ENCODE peak calls at places on chromosomes 1 and 21, in four cellular contexts. N is endothelial cell of umbilical vein, K is H1, G is K562. V is an unnamed sample. For H3K36me3, the result is how much of the 10 kb centered on the place peaks cover.

GRCh38 chr1:17438977-17439249 is 564 bp downstream of the RCC2 start:
- DNase-seq in N (no peak), K (no peak), G (no peak), V (no peak)

GRCh38 chr1:63795455-63795854 is 21.6 kb downstream of the ROR1 start:
- DNase-seq in N (no peak), K (no peak), G (no peak), V (no peak)

GRCh38 chr1:108609483-108610066 is 49.7 kb downstream of the EEIG2 start:
- DNase-seq in N (no peak), K (no peak), G (no peak), V (no peak)

GRCh38 chr1:92380867-92381266 is 82.0 kb downstream of the RPAP2 start:
- DNase-seq in N (no peak), K (no peak), G (no peak), V (no peak)

GRCh38 chr1:165306543-165307434 is 49.7 kb downstream of the LMX1A start:
- DNase-seq in N (no peak), K (no peak), G (no peak), V (no peak)

GRCh38 chr1:17465186-17465585 is 25.7 kb upstream of the RCC2 start:
- DNase-seq in N (no peak), K (no peak), G (no peak), V (no peak)

GRCh38 chr1:30271401-30272287 is 451.7 kb downstream of the MATN1 start:
- DNase-seq in N (no peak), K (no peak), G (no peak), V (no peak)

GRCh38 chr1:36705629-36706028 is 222.9 kb upstream of the CSF3R start:
- DNase-seq in N (no peak), K (no peak), G (peak), V (no peak)

GRCh38 chr1:25541889-25542658 is 1.3 kb upstream of the LDLRAP1 start:
- DNase-seq in N (no peak), K (no peak), G (no peak), V (no peak)

GRCh38 chr1:23824711-23825075 is 536 bp downstream of the HMGCL start:
- DNase-seq in N (no peak), K (no peak), G (no peak), V (peak)

GRCh38 chr1:244050835-244051444 is at the start of gene ZBTB18:
- DNase-seq in N (peak), K (no peak), G (no peak), V (no peak)

GRCh38 chr1:54861070-54861761 is 25.8 kb downstream of the DHCR24 start:
- DNase-seq in N (no peak), K (no peak), G (peak), V (peak)

GRCh38 chr1:68147534-68147933 is 84.8 kb downstream of the WLS start:
- DNase-seq in N (no peak), K (no peak), G (no peak), V (no peak)

GRCh38 chr1:174171078-174171477 is 11.8 kb downstream of the RABGAP1L start:
- DNase-seq in N (no peak), K (no peak), G (no peak), V (no peak)

GRCh38 chr1:16260814-16261213 is 23.8 kb upstream of the CPLANE2 start:
- DNase-seq in N (no peak), K (no peak), G (no peak), V (no peak)

GRCh38 chr21:45901061-45901690 is 80.4 kb upstream of the COL6A1 start:
- DNase-seq in N (no peak), K (no peak), G (no peak), V (no peak)

GRCh38 chr1:229410692-229411433 is 23.0 kb downstream of the ACTA1 start:
- DNase-seq in N (no peak), K (no peak), G (peak), V (no peak)

GRCh38 chr21:33824156-33824941 is 91.3 kb downstream of the ATP5PO start:
- DNase-seq in N (no peak), K (no peak), G (no peak), V (no peak)

GRCh38 chr1:24996983-24997893 is 67.2 kb upstream of the RUNX3 start:
- DNase-seq in N (no peak), K (no peak), G (no peak), V (no peak)

GRCh38 chr1:56904706-56905105 is 50.1 kb downstream of the C8A start:
- DNase-seq in N (no peak), K (no peak), G (no peak), V (no peak)

GRCh38 chr1:215459136-215459535 is 108.0 kb upstream of the KCTD3 start:
- DNase-seq in N (no peak), K (no peak), G (no peak), V (no peak)

GRCh38 chr1:38021969-38022368 is 9.4 kb downstream of the UTP11 start:
- DNase-seq in N (no peak), K (no peak), G (no peak), V (no peak)

GRCh38 chr1:33866286-33866685 is 2.4 kb downstream of the HMGB4 start:
- DNase-seq in N (no peak), K (no peak), G (no peak), V (no peak)

GRCh38 chr1:6385673-6386191 is 7.8 kb downstream of the ACOT7 start:
- DNase-seq in N (peak), K (peak), G (no peak), V (no peak)

GRCh38 chr1:224879404-224879803 is 50.1 kb upstream of the DNAH14 start:
- DNase-seq in N (no peak), K (no peak), G (no peak), V (no peak)

GRCh38 chr21:45990741-45991605 is 9.4 kb downstream of the COL6A1 start:
- DNase-seq in N (no peak), K (no peak), G (no peak), V (no peak)

GRCh38 chr1:176843352-176844297 is 320.9 kb downstream of the ASTN1 start:
- DNase-seq in N (no peak), K (no peak), G (peak), V (peak)

GRCh38 chr1:3553166-3553939 is 58.0 kb downstream of the MEGF6 start:
- DNase-seq in N (no peak), K (no peak), G (no peak), V (no peak)

GRCh38 chr21:46052703-46053651 is 44.9 kb upstream of the COL6A2 start:
- DNase-seq in N (no peak), K (no peak), G (no peak), V (no peak)

GRCh38 chr1:41492341-41492848 is 7.9 kb upstream of the EDN2 start:
- DNase-seq in N (peak), K (peak), G (peak), V (no peak)

GRCh38 chr1:34708106-34708505 is 46.7 kb upstream of the GJB5 start:
- DNase-seq in N (no peak), K (no peak), G (no peak), V (no peak)

GRCh38 chr1:202810615-202811295 is at the start of gene PCAT6:
- DNase-seq in N (peak), K (peak), G (peak), V (peak)

GRCh38 chr1:233294991-233295774 is at the start of gene PCNX2:
- DNase-seq in N (peak), K (peak), G (peak), V (no peak)

GRCh38 chr1:28553229-28553930 is 495 bp downstream of the TRNAU1AP start:
- DNase-seq in N (no peak), K (no peak), G (peak), V (no peak)

GRCh38 chr1:227369102-227369760 is 50.9 kb upstream of the CDC42BPA start:
- DNase-seq in N (no peak), K (no peak), G (peak), V (no peak)

GRCh38 chr1:222061711-222062359 is 319.9 kb upstream of the DUSP10 start:
- DNase-seq in N (no peak), K (no peak), G (no peak), V (peak)

GRCh38 chr1:25641329-25641725 is 24.7 kb downstream of the MAN1C1 start:
- DNase-seq in N (no peak), K (no peak), G (no peak), V (no peak)

GRCh38 chr1:210332719-210333398 is 4.2 kb downstream of the HHAT start:
- DNase-seq in N (no peak), K (no peak), G (no peak), V (no peak)

GRCh38 chr1:170027760-170028159 is 46.7 kb downstream of the KIFAP3 start:
- DNase-seq in N (no peak), K (no peak), G (no peak), V (no peak)

GRCh38 chr1:154729031-154729442 is 121.1 kb upstream of the ADAR start:
- DNase-seq in N (peak), K (no peak), G (peak), V (peak)

GRCh38 chr1:154730986-154731489 is 123.1 kb upstream of the ADAR start:
- DNase-seq in N (peak), K (no peak), G (no peak), V (no peak)

GRCh38 chr1:154727409-154727808 is 119.4 kb upstream of the ADAR start:
- DNase-seq in N (no peak), K (no peak), G (no peak), V (no peak)

GRCh38 chr1:154730251-154730650 is 122.3 kb upstream of the ADAR start:
- DNase-seq in N (peak), K (no peak), G (no peak), V (no peak)

GRCh38 chr1:154729598-154729997 is 121.6 kb upstream of the ADAR start:
- DNase-seq in N (no peak), K (no peak), G (no peak), V (no peak)
- H3K36me3 ChIP-seq in N (under half), K (under half), G (under half), V (under half)

GRCh38 chr1:5235355-5235899 is 581.0 kb downstream of the AJAP1 start:
- DNase-seq in N (no peak), K (no peak), G (no peak), V (no peak)
- TF ChIP-seq JUN in N (no peak), K (no peak), G (no peak), V (no peak)

GRCh38 chr1:93661829-93662474 is 19.7 kb downstream of the BCAR3 start:
- DNase-seq in N (peak), K (no peak), G (peak), V (no peak)

GRCh38 chr1:93663191-93663614 is 18.4 kb downstream of the BCAR3 start:
- DNase-seq in N (no peak), K (no peak), G (no peak), V (peak)

GRCh38 chr1:93658188-93658587 is 23.4 kb downstream of the BCAR3 start:
- DNase-seq in N (no peak), K (no peak), G (no peak), V (no peak)

GRCh38 chr1:93662481-93663190 is 19.0 kb downstream of the BCAR3 start:
- DNase-seq in N (no peak), K (no peak), G (no peak), V (no peak)

DNA sequence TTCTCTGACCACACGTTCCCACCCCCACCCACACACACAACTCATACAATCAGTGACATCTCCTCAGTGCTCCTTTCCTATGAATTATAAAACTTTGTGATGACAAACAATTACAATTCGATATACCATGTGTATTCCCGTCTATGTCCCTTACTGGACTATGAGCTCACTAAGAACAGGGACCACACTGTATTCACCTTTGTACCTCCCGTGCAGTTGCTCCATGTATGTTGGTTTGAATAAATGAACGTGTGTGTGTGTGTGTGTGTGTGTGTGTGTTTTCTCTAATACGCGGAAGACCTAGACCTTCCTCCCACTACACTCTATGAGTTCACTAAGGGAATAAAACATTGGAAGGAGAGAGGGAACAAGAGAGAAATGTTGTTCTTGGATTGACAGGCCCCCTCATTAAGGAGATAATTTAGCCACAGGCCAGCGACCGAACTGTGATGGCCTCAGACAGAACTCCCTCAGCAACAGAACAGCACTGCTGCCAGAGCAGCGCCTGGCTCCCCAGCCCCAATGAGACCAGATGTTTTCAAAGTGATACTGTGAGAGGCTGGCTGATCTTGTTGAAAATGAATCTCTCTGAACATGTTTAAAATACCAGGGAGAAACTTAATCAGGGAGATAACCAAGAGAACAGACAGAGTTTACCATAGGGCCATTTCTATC is 21.7 kb downstream of the BCAR3 start:
- DNase-seq in N (no peak), K (no peak), G (peak), V (peak)
- H3K36me3 ChIP-seq in N (under half), K (under half), G (under half), V (under half)

GRCh38 chr1:184025242-184025675 is 12.3 kb downstream of the COLGALT2 start:
- DNase-seq in N (no peak), K (no peak), G (no peak), V (peak)
- TF ChIP-seq JUN in N (no peak), K (no peak), G (no peak), V (no peak)

GRCh38 chr1:206590025-206590834 is 22.0 kb downstream of the EIF2D start:
- DNase-seq in N (no peak), K (no peak), G (peak), V (no peak)
- H3K36me3 ChIP-seq in N (under half), K (under half), G (half or more), V (under half)

GRCh38 chr1:22723151-22723550 is 12.5 kb downstream of the EPHB2 start:
- DNase-seq in N (no peak), K (no peak), G (no peak), V (no peak)
- TF ChIP-seq JUN in N (no peak), K (no peak), G (no peak), V (no peak)

GRCh38 chr1:53769780-53770179 is 30.8 kb upstream of the GLIS1 start:
- DNase-seq in N (no peak), K (no peak), G (no peak), V (no peak)

GRCh38 chr1:53765656-53766055 is 26.7 kb upstream of the GLIS1 start:
- DNase-seq in N (peak), K (no peak), G (no peak), V (no peak)

GRCh38 chr1:53769184-53769583 is 30.2 kb upstream of the GLIS1 start:
- DNase-seq in N (no peak), K (no peak), G (no peak), V (no peak)

GRCh38 chr1:53766194-53766748 is 27.3 kb upstream of the GLIS1 start:
- DNase-seq in N (no peak), K (no peak), G (no peak), V (no peak)

GRCh38 chr1:53766766-53767409 is 27.9 kb upstream of the GLIS1 start:
- DNase-seq in N (peak), K (no peak), G (no peak), V (no peak)
- H3K36me3 ChIP-seq in N (under half), K (under half), G (half or more), V (under half)

GRCh38 chr1:194296201-194296600 is 1109.8 kb upstream of the B3GALT2 start:
- DNase-seq in N (no peak), K (no peak), G (no peak), V (no peak)

GRCh38 chr1:194297999-194298598 is 1111.7 kb upstream of the B3GALT2 start:
- DNase-seq in N (no peak), K (no peak), G (no peak), V (no peak)

GRCh38 chr1:194294006-194294405 is 1107.6 kb upstream of the B3GALT2 start:
- DNase-seq in N (no peak), K (no peak), G (no peak), V (no peak)

GRCh38 chr1:194297100-194297499 is 1110.7 kb upstream of the B3GALT2 start:
- DNase-seq in N (no peak), K (no peak), G (no peak), V (no peak)

GRCh38 chr1:194295690-194296089 is 1109.3 kb upstream of the B3GALT2 start:
- DNase-seq in N (peak), K (no peak), G (peak), V (peak)
- TF ChIP-seq JUN in N (no peak), K (no peak), G (no peak), V (no peak)

V was measured in HepG2.